ENCODE peak calls at places on chromosomes 2 and 18, in six cellular contexts. N, C, B, X, F and V are unnamed samples.

GRCh38 chr2:198113316-198113715 is 308.9 kb downstream of the PLCL1 start:
- DNase-seq in N (no peak), C (no peak), B (no peak), X (no peak), F (no peak), V (no peak)

GRCh38 chr18:2538236-2538635 is 33.1 kb downstream of the METTL4 start:
- DNase-seq in N (no peak), C (no peak), B (no peak), X (no peak), F (no peak), V (no peak)

GRCh38 chr2:220279372-220279771 is 651.9 kb downstream of the SLC4A3 start:
- DNase-seq in N (peak), C (no peak), B (no peak), X (no peak), F (no peak), V (peak)

GRCh38 chr18:11040823-11041712 is 108.3 kb downstream of the PIEZO2 start:
- DNase-seq in N (peak), C (no peak), B (peak), X (no peak), F (peak), V (peak)

GRCh38 chr2:72815655-72816268 is 10.1 kb downstream of the EXOC6B start:
- DNase-seq in N (no peak), C (no peak), B (peak), X (no peak), F (no peak), V (no peak)

GRCh38 chr2:232981767-232982360 is 31.2 kb downstream of the NGEF start:
- DNase-seq in N (no peak), C (no peak), B (no peak), X (no peak), F (no peak), V (no peak)

GRCh38 chr2:16635796-16636699 is 29.6 kb downstream of the CYRIA start:
- DNase-seq in N (no peak), C (no peak), B (no peak), X (no peak), F (no peak), V (no peak)

GRCh38 chr2:218743072-218743471 is 32.4 kb downstream of the TTLL4 start:
- DNase-seq in N (no peak), C (no peak), B (no peak), X (no peak), F (no peak), V (no peak)

GRCh38 chr2:100601661-100602060 is 38.9 kb downstream of the PDCL3 start:
- DNase-seq in N (no peak), C (no peak), B (no peak), X (no peak), F (no peak), V (no peak)